ENCODE peak calls at places on chromosomes 4 and X, in five cellular contexts. P is dermis microvascular lymphatic vessel endothelial cell, X is type B pancreatic cell, S is upper lobe of right lung, K is retinal pigment epithelial cell. M is an unnamed sample.

GRCh38 chrX:40809210-40809609 is 73.9 kb upstream of the MED14 start:
- DNase-seq in P (peak; percentile 1), X (no peak), S (no peak), K (peak; percentile 0), M (peak; percentile 24)

GRCh38 chrX:47380268-47380667 is 9.9 kb downstream of the ZNF157 start:
- DNase-seq in P (no peak), X (no peak), S (no peak), K (no peak), M (no peak)

GRCh38 chrX:9308426-9308825 is 156.4 kb upstream of the TBL1X start:
- DNase-seq in P (no peak), X (no peak), S (no peak), K (no peak), M (no peak)

GRCh38 chr4:17142232-17142711 is 243.8 kb upstream of the LDB2 start:
- DNase-seq in P (peak; percentile 64), X (no peak), S (no peak), K (peak; percentile 33), M (no peak)

GRCh38 chr4:177182156-177182555 is 127.5 kb upstream of the NEIL3 start:
- DNase-seq in P (no peak), X (no peak), S (no peak), K (no peak), M (no peak)

GRCh38 chr4:10033191-10033881 is 12.0 kb upstream of the SLC2A9 start:
- DNase-seq in P (peak; percentile 63), X (no peak), S (no peak), K (no peak), M (peak; percentile 44)

GRCh38 chrX:36407886-36408285 is 488.4 kb downstream of the CFAP47 start:
- DNase-seq in P (no peak), X (no peak), S (no peak), K (peak; percentile 14), M (no peak)

GRCh38 chrX:39559229-39559628 is 538.5 kb downstream of the BCOR start:
- DNase-seq in P (no peak), X (no peak), S (no peak), K (no peak), M (no peak)

GRCh38 chr4:7169134-7169533 is 23.2 kb upstream of the SORCS2 start:
- DNase-seq in P (no peak), X (no peak), S (peak; percentile 20), K (no peak), M (no peak)